ENCODE peak calls at places on chromosomes 4 and X, in five cellular contexts. E is CD8-positive, alpha-beta T cell; J is ovary; L is tibial artery; P is psoas muscle. Z is an unnamed sample. For H3K4me1, the result is how much of the 10 kb centered on the place peaks cover.

GRCh38 chr4:8391972-8392371 is 48.6 kb downstream of the ACOX3 start:
- DNase-seq in P (peak), L (no peak), E (no peak), J (peak), Z (no peak)

GRCh38 chr4:41712413-41712812 is 36.1 kb downstream of the PHOX2B start:
- DNase-seq in E (no peak), L (no peak), J (no peak), P (no peak), Z (no peak)

GRCh38 chr4:59249110-59249509 is 1951.0 kb upstream of the ADGRL3 start:
- DNase-seq in E (no peak), L (no peak), J (no peak), P (no peak), Z (no peak)

GRCh38 chr4:145709843-145710242 is 29.9 kb downstream of the C4orf51 start:
- DNase-seq in L (no peak), E (no peak), J (no peak), P (no peak), Z (no peak)

GRCh38 chr4:166501941-166502382 is 628.9 kb downstream of the TLL1 start:
- DNase-seq in P (no peak), E (no peak), J (no peak), L (no peak), Z (no peak)

GRCh38 chr4:154506253-154506652 is 14.7 kb upstream of the DCHS2 start:
- DNase-seq in L (no peak), E (no peak), P (no peak), J (no peak), Z (no peak)

GRCh38 chr4:7763788-7764187 is 175.9 kb downstream of the AFAP1 start:
- DNase-seq in P (no peak), L (no peak), E (no peak), J (no peak), Z (no peak)

GRCh38 chr4:632926-633325 is 7.6 kb downstream of the PDE6B start:
- DNase-seq in J (no peak), P (peak), L (peak), E (no peak), Z (peak)

GRCh38 chrX:100654256-100654655 is 10.3 kb downstream of the SRPX2 start:
- DNase-seq in E (no peak), L (no peak), J (no peak), P (no peak), Z (no peak)

GRCh38 chr4:56803473-56803872 is 18.0 kb downstream of the SPINK2 start:
- DNase-seq in J (no peak), L (no peak), E (no peak), P (no peak), Z (no peak)

GRCh38 chr4:117637347-117637746 is 396.9 kb upstream of the NDST3 start:
- DNase-seq in L (no peak), E (no peak), P (no peak), J (no peak), Z (no peak)

GRCh38 chr4:8271821-8272220 is 2.3 kb downstream of the HTRA3 start:
- DNase-seq in J (peak), E (no peak), L (no peak), P (no peak), Z (no peak)

GRCh38 chrX:45806410-45807121 is 605.9 kb upstream of the DIPK2B start:
- DNase-seq in P (no peak), J (no peak), L (no peak), E (peak), Z (no peak)

GRCh38 chrX:150200820-150201287 is 162.3 kb upstream of the MAMLD1 start:
- DNase-seq in E (no peak), L (peak), P (peak), J (no peak), Z (no peak)

GRCh38 chr4:2794707-2795557 is 2.0 kb downstream of the SH3BP2 start:
- DNase-seq in P (peak), J (peak), L (peak), E (no peak), Z (peak)

GRCh38 chr4:176784816-176785215 is 7.9 kb downstream of the VEGFC start:
- DNase-seq in L (no peak), J (no peak), P (no peak), E (no peak), Z (no peak)

GRCh38 chr4:176782794-176783193 is 9.9 kb downstream of the VEGFC start:
- DNase-seq in L (no peak), P (no peak), J (no peak), E (no peak), Z (no peak)

GRCh38 chr4:176781739-176782100 is 11.0 kb downstream of the VEGFC start:
- DNase-seq in E (no peak), J (no peak), P (no peak), L (no peak), Z (no peak)

GRCh38 chr4:176780995-176781738 is 11.6 kb downstream of the VEGFC start:
- DNase-seq in J (no peak), E (no peak), P (no peak), L (no peak), Z (no peak)

GRCh38 chr4:176782191-176782590 is 10.5 kb downstream of the VEGFC start:
- DNase-seq in E (no peak), J (no peak), L (no peak), P (no peak), Z (no peak)
- H3K27ac ChIP-seq in E (no peak), J (no peak), L (no peak), P (peak), Z (no peak)

DNA sequence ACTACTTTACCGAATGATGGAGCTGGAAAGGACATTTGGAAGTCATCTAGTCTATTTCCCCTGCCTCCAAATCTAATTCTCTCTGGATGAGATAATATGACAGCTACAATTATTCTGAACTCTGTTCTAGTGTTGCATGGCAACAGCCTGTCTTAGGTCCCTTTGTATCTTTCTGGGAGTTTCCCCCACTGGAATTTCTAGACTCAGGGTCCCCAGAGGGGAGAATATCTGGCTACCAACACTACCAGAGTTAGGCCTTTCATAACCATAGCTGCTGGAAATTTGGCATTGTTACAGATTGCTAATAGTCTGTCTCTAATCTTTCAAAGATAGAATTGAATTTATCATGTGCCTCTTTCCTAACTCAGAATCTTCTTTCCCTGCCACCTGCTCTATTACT is 4.5 kb downstream of the MSN start:
- DNase-seq in E (no peak), J (no peak), L (no peak), P (no peak), Z (no peak)
- H3K4me1 ChIP-seq in E (half or more), J (under half), L (under half), P (under half), Z (under half)

DNA sequence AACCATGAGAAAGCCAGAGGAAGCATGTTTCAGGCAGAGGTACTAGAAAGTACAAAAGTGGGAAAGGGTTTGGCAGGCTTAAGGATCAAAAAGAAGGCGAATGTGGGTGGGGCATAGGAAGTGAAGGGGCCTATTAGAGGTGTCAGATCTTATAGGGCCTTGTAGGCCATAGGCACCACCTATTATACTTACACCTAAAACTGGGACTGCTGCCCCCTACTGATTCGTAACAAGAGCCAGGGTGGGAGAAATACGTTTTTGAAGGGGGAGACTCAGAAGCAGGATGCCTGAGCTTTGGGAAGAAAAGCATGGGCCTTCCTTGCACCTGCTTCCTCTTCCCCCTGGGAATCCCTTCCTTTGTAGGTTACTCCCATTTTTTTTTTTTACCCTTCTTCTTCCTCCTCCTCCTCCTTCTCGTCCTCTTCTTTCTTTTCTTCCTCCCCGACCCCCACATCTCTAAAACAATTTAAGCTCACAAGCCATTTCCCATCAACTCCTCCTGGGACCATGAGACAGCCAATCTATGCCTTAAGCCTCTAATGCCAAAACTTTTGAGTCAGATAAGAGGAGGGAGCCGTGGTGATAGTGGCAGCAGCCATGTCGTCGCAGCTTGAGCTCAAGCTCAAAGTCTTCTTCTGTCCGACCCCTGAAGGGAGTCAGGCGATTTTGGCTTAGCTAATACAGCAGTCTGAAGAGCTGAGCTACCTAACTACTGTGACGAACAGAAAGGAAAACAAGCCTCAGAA is 40.8 kb upstream of the GPC3 start:
- DNase-seq in L (no peak), P (no peak), J (no peak), E (no peak), Z (no peak)
- TF ChIP-seq CTCF in L (no peak), P (no peak), J (no peak), E (no peak), Z (no peak)

GRCh38 chr4:86970447-86971354 is 35.9 kb downstream of the AFF1 start:
- DNase-seq in J (no peak), L (no peak), P (no peak), E (no peak), Z (no peak)

GRCh38 chr4:86971355-86971683 is 36.5 kb downstream of the AFF1 start:
- DNase-seq in E (no peak), P (no peak), J (no peak), L (no peak), Z (no peak)

GRCh38 chr4:86967798-86968197 is 33.0 kb downstream of the AFF1 start:
- DNase-seq in J (no peak), L (no peak), E (no peak), P (no peak), Z (no peak)

GRCh38 chr4:86967061-86967460 is 32.2 kb downstream of the AFF1 start:
- DNase-seq in E (no peak), L (no peak), P (no peak), J (no peak), Z (no peak)

GRCh38 chr4:86968477-86969015 is 33.7 kb downstream of the AFF1 start:
- DNase-seq in J (no peak), P (no peak), L (no peak), E (no peak), Z (no peak)
- H3K27ac ChIP-seq in J (no peak), P (no peak), L (no peak), E (no peak), Z (no peak)

GRCh38 chrX:124502599-124502998 is 156.2 kb downstream of the SH2D1A start:
- DNase-seq in L (no peak), J (no peak), P (no peak), E (no peak), Z (no peak)
- H3K4me1 ChIP-seq in L (under half), J (under half), P (under half), E (under half), Z (under half)